ENCODE peak calls at places on chromosome 13, in nine cellular contexts. One of them, this sample, is unnamed.

GRCh38 chr13:46615888-46616531 is 63.0 kb downstream of the LRCH1 start:
- DNase-seq in CD8-positive, alpha-beta T cell: no peak
- DNase-seq in tibial nerve: no peak
- DNase-seq in kidney epithelial cell: no peak
- DNase-seq in thyroid gland: no peak
- DNase-seq in NAMALWA: no peak
- DNase-seq in GM12891: no peak
- DNase-seq in astrocyte of the spinal cord: no peak
- DNase-seq in LoVo: no peak
- DNase-seq in this sample: peak; percentile 76

GRCh38 chr13:97106323-97106722 is 112.0 kb upstream of the OXGR1 start:
- DNase-seq in tibial nerve: no peak
- DNase-seq in astrocyte of the spinal cord: no peak
- DNase-seq in CD8-positive, alpha-beta T cell: no peak
- DNase-seq in thyroid gland: no peak
- DNase-seq in GM12891: no peak
- DNase-seq in NAMALWA: no peak
- DNase-seq in LoVo: no peak
- DNase-seq in kidney epithelial cell: no peak
- DNase-seq in this sample: no peak

GRCh38 chr13:25172303-25172630 is 179 bp upstream of the AMER2 start:
- DNase-seq in GM12891: no peak
- DNase-seq in kidney epithelial cell: no peak
- DNase-seq in astrocyte of the spinal cord: no peak
- DNase-seq in thyroid gland: no peak
- DNase-seq in tibial nerve: no peak
- DNase-seq in LoVo: no peak
- DNase-seq in NAMALWA: no peak
- DNase-seq in CD8-positive, alpha-beta T cell: no peak
- DNase-seq in this sample: no peak

GRCh38 chr13:28220166-28220565 is 81.8 kb downstream of the PAN3 start:
- DNase-seq in astrocyte of the spinal cord: peak; percentile 20
- DNase-seq in CD8-positive, alpha-beta T cell: no peak
- DNase-seq in GM12891: no peak
- DNase-seq in kidney epithelial cell: no peak
- DNase-seq in LoVo: no peak
- DNase-seq in NAMALWA: no peak
- DNase-seq in thyroid gland: no peak
- DNase-seq in tibial nerve: no peak
- DNase-seq in this sample: no peak

GRCh38 chr13:22311734-22312404 is 641.0 kb downstream of the FGF9 start:
- DNase-seq in astrocyte of the spinal cord: no peak
- DNase-seq in LoVo: no peak
- DNase-seq in thyroid gland: no peak
- DNase-seq in NAMALWA: no peak
- DNase-seq in CD8-positive, alpha-beta T cell: no peak
- DNase-seq in kidney epithelial cell: no peak
- DNase-seq in GM12891: no peak
- DNase-seq in tibial nerve: peak; percentile 12
- DNase-seq in this sample: no peak

GRCh38 chr13:114131581-114132418 is 623 bp downstream of the RASA3 start:
- DNase-seq in astrocyte of the spinal cord: peak; percentile 33
- DNase-seq in CD8-positive, alpha-beta T cell: no peak
- DNase-seq in kidney epithelial cell: no peak
- DNase-seq in NAMALWA: peak; percentile 30
- DNase-seq in thyroid gland: peak; percentile 44
- DNase-seq in GM12891: no peak
- DNase-seq in tibial nerve: no peak
- DNase-seq in LoVo: no peak
- DNase-seq in this sample: no peak

GRCh38 chr13:50140742-50141659 is 125.8 kb downstream of the KCNRG start:
- DNase-seq in LoVo: no peak
- DNase-seq in astrocyte of the spinal cord: peak; percentile 43
- DNase-seq in kidney epithelial cell: no peak
- DNase-seq in NAMALWA: no peak
- DNase-seq in CD8-positive, alpha-beta T cell: no peak
- DNase-seq in thyroid gland: no peak
- DNase-seq in tibial nerve: peak; percentile 34
- DNase-seq in GM12891: no peak
- DNase-seq in this sample: no peak

GRCh38 chr13:105442941-105443340 is 1092.5 kb downstream of the EFNB2 start:
- DNase-seq in CD8-positive, alpha-beta T cell: no peak
- DNase-seq in thyroid gland: no peak
- DNase-seq in astrocyte of the spinal cord: peak; percentile 99
- DNase-seq in kidney epithelial cell: peak; percentile 99
- DNase-seq in tibial nerve: peak; percentile 12
- DNase-seq in LoVo: peak; percentile 88
- DNase-seq in GM12891: no peak
- DNase-seq in NAMALWA: no peak
- DNase-seq in this sample: no peak

This sample was measured in DMS79 treated with DMSO at 0.1 percent for 48 hours.